ENCODE peak calls at places on chromosome 10, in ten cellular contexts. One of them, this sample, is unnamed.

GRCh38 chr10:47283101-47283630 is 16.8 kb upstream of the GDF10 start:
- DNase-seq in H1: no peak
- DNase-seq in posterior cingulate gyrus: peak
- DNase-seq in stromal cell of bone marrow: no peak
- DNase-seq in amygdala: no peak
- DNase-seq in CD4-positive, alpha-beta T cell: no peak
- DNase-seq in COR-L47: no peak
- DNase-seq in anterior cingulate cortex: no peak
- DNase-seq in AG04450: no peak
- DNase-seq in T follicular helper cell: no peak
- DNase-seq in this sample: no peak

GRCh38 chr10:35735412-35735811 is 93.3 kb upstream of the FZD8 start:
- DNase-seq in H1: no peak
- DNase-seq in posterior cingulate gyrus: no peak
- DNase-seq in stromal cell of bone marrow: peak
- DNase-seq in amygdala: no peak
- DNase-seq in CD4-positive, alpha-beta T cell: no peak
- DNase-seq in COR-L47: no peak
- DNase-seq in anterior cingulate cortex: no peak
- DNase-seq in AG04450: no peak
- DNase-seq in T follicular helper cell: no peak
- DNase-seq in this sample: no peak

GRCh38 chr10:131323880-131324279 is 12.4 kb upstream of the TCERG1L start:
- DNase-seq in H1: no peak
- DNase-seq in posterior cingulate gyrus: no peak
- DNase-seq in stromal cell of bone marrow: no peak
- DNase-seq in amygdala: no peak
- DNase-seq in CD4-positive, alpha-beta T cell: no peak
- DNase-seq in COR-L47: no peak
- DNase-seq in anterior cingulate cortex: no peak
- DNase-seq in AG04450: no peak
- DNase-seq in T follicular helper cell: no peak
- DNase-seq in this sample: no peak

GRCh38 chr10:73094986-73095478 is 1.6 kb downstream of the P4HA1 start:
- DNase-seq in H1: no peak
- DNase-seq in posterior cingulate gyrus: no peak
- DNase-seq in stromal cell of bone marrow: no peak
- DNase-seq in amygdala: no peak
- DNase-seq in CD4-positive, alpha-beta T cell: no peak
- DNase-seq in COR-L47: no peak
- DNase-seq in anterior cingulate cortex: no peak
- DNase-seq in AG04450: no peak
- DNase-seq in T follicular helper cell: no peak
- DNase-seq in this sample: no peak

GRCh38 chr10:103852856-103853255 is 2.5 kb downstream of the SH3PXD2A start:
- DNase-seq in H1: no peak
- DNase-seq in posterior cingulate gyrus: no peak
- DNase-seq in stromal cell of bone marrow: no peak
- DNase-seq in amygdala: no peak
- DNase-seq in CD4-positive, alpha-beta T cell: no peak
- DNase-seq in COR-L47: no peak
- DNase-seq in anterior cingulate cortex: no peak
- DNase-seq in AG04450: no peak
- DNase-seq in T follicular helper cell: no peak
- DNase-seq in this sample: no peak

GRCh38 chr10:124717911-124718734 is 26.1 kb downstream of the FAM53B start:
- DNase-seq in H1: no peak
- DNase-seq in posterior cingulate gyrus: peak
- DNase-seq in stromal cell of bone marrow: no peak
- DNase-seq in amygdala: no peak
- DNase-seq in CD4-positive, alpha-beta T cell: peak
- DNase-seq in COR-L47: no peak
- DNase-seq in anterior cingulate cortex: peak
- DNase-seq in AG04450: no peak
- DNase-seq in T follicular helper cell: peak
- DNase-seq in this sample: no peak

GRCh38 chr10:122558452-122558851 is 2.1 kb upstream of the DMBT1 start:
- DNase-seq in H1: no peak
- DNase-seq in posterior cingulate gyrus: no peak
- DNase-seq in stromal cell of bone marrow: no peak
- DNase-seq in amygdala: no peak
- DNase-seq in CD4-positive, alpha-beta T cell: no peak
- DNase-seq in COR-L47: no peak
- DNase-seq in anterior cingulate cortex: no peak
- DNase-seq in AG04450: no peak
- DNase-seq in T follicular helper cell: no peak
- DNase-seq in this sample: no peak

GRCh38 chr10:22690614-22691431 is 23.6 kb downstream of the PIP4K2A start:
- DNase-seq in H1: peak
- DNase-seq in posterior cingulate gyrus: no peak
- DNase-seq in stromal cell of bone marrow: no peak
- DNase-seq in amygdala: no peak
- DNase-seq in CD4-positive, alpha-beta T cell: no peak
- DNase-seq in COR-L47: peak
- DNase-seq in anterior cingulate cortex: no peak
- DNase-seq in AG04450: no peak
- DNase-seq in T follicular helper cell: no peak
- DNase-seq in this sample: peak

GRCh38 chr10:7945469-7946187 is 108.9 kb upstream of the GATA3 start:
- DNase-seq in H1: no peak
- DNase-seq in posterior cingulate gyrus: no peak
- DNase-seq in stromal cell of bone marrow: no peak
- DNase-seq in amygdala: no peak
- DNase-seq in CD4-positive, alpha-beta T cell: no peak
- DNase-seq in COR-L47: no peak
- DNase-seq in anterior cingulate cortex: no peak
- DNase-seq in AG04450: no peak
- DNase-seq in T follicular helper cell: no peak
- DNase-seq in this sample: no peak

GRCh38 chr10:69411476-69411875 is 5.2 kb downstream of the TACR2 start:
- DNase-seq in H1: no peak
- DNase-seq in posterior cingulate gyrus: no peak
- DNase-seq in stromal cell of bone marrow: no peak
- DNase-seq in amygdala: no peak
- DNase-seq in CD4-positive, alpha-beta T cell: no peak
- DNase-seq in COR-L47: no peak
- DNase-seq in anterior cingulate cortex: no peak
- DNase-seq in AG04450: no peak
- DNase-seq in T follicular helper cell: no peak
- DNase-seq in this sample: no peak

GRCh38 chr10:124296121-124296812 is 122.5 kb downstream of the OAT start:
- DNase-seq in H1: no peak
- DNase-seq in posterior cingulate gyrus: peak
- DNase-seq in stromal cell of bone marrow: no peak
- DNase-seq in amygdala: no peak
- DNase-seq in CD4-positive, alpha-beta T cell: no peak
- DNase-seq in COR-L47: peak
- DNase-seq in anterior cingulate cortex: no peak
- DNase-seq in AG04450: no peak
- DNase-seq in T follicular helper cell: no peak
- DNase-seq in this sample: peak

GRCh38 chr10:111482621-111483216 is 405.9 kb downstream of the ADRA2A start:
- DNase-seq in H1: no peak
- DNase-seq in posterior cingulate gyrus: no peak
- DNase-seq in stromal cell of bone marrow: no peak
- DNase-seq in amygdala: no peak
- DNase-seq in CD4-positive, alpha-beta T cell: no peak
- DNase-seq in COR-L47: no peak
- DNase-seq in anterior cingulate cortex: no peak
- DNase-seq in AG04450: no peak
- DNase-seq in T follicular helper cell: no peak
- DNase-seq in this sample: no peak

This sample was measured in NCI-H345.